ENCODE peak calls at places on chromosomes 1 and 21, in nine cellular contexts. L is mucosa of descending colon, O is AG09309, N is OCI-LY7, K is Panc1, G is cardiac muscle cell, B is body of pancreas, Z is MG63, C is dorsolateral prefrontal cortex. A is an unnamed sample.

GRCh38 chr1:204520834-204521709 is 4.9 kb downstream of the MDM4 start:
- DNase-seq in B (no peak), O (no peak), N (peak; percentile 99), C (no peak), Z (no peak), G (peak; percentile 39), K (no peak), L (no peak), A (peak; percentile 79)

GRCh38 chr1:30376054-30376453 is 347.3 kb downstream of the MATN1 start:
- DNase-seq in K (no peak), N (no peak), C (no peak), B (no peak), G (no peak), L (no peak), O (no peak), Z (no peak), A (no peak)

GRCh38 chr1:224205438-224205840 is 22.4 kb downstream of the DEGS1 start:
- DNase-seq in G (peak; percentile 63), N (no peak), C (no peak), K (no peak), O (peak; percentile 51), Z (peak; percentile 70), L (peak; percentile 20), B (no peak), A (no peak)

GRCh38 chr1:115142616-115143015 is 53.3 kb upstream of the TSPAN2 start:
- DNase-seq in K (no peak), C (no peak), L (no peak), N (no peak), Z (no peak), O (no peak), B (no peak), G (peak; percentile 60), A (no peak)

GRCh38 chr1:183806650-183807049 is 1.7 kb downstream of the RGL1 start:
- DNase-seq in N (no peak), O (no peak), K (no peak), G (no peak), B (no peak), Z (no peak), C (no peak), L (no peak), A (no peak)

GRCh38 chr1:220908757-220909156 is 29.5 kb downstream of the HLX start:
- DNase-seq in K (peak; percentile 2), L (no peak), C (no peak), Z (no peak), O (no peak), N (no peak), G (peak; percentile 56), B (peak; percentile 26), A (no peak)

GRCh38 chr1:196650403-196650802 is 1.4 kb upstream of the CFH start:
- DNase-seq in Z (no peak), O (no peak), N (no peak), L (no peak), B (no peak), C (no peak), K (no peak), G (no peak), A (no peak)

GRCh38 chr1:88890790-88891317 is 513 bp downstream of the GTF2B start:
- DNase-seq in B (peak; percentile 32), K (no peak), G (peak; percentile 46), L (peak; percentile 53), O (no peak), C (no peak), N (peak; percentile 31), Z (no peak), A (no peak)

GRCh38 chr1:169786974-169787373 is 7.7 kb downstream of the METTL18 start:
- DNase-seq in G (no peak), K (no peak), N (no peak), O (no peak), C (no peak), L (no peak), Z (no peak), B (no peak), A (no peak)

GRCh38 chr1:109091196-109092193 is 931 bp downstream of the TMEM167B start:
- DNase-seq in G (no peak), Z (peak; percentile 63), C (no peak), N (no peak), K (no peak), B (no peak), L (peak; percentile 51), O (no peak), A (no peak)

GRCh38 chr1:207807395-207808321 is 55.8 kb downstream of the CD46 start:
- DNase-seq in G (no peak), O (no peak), B (peak; percentile 72), Z (no peak), L (peak; percentile 88), K (no peak), N (peak; percentile 43), C (peak; percentile 67), A (no peak)

GRCh38 chr21:45356653-45357435 is 48.1 kb upstream of the COL18A1 start:
- DNase-seq in L (no peak), B (no peak), N (no peak), O (no peak), G (no peak), C (no peak), Z (no peak), K (no peak), A (no peak)

GRCh38 chr1:197224160-197224559 is 43.9 kb upstream of the CRB1 start:
- DNase-seq in L (no peak), G (no peak), O (no peak), N (no peak), C (no peak), K (no peak), B (no peak), Z (no peak), A (no peak)

GRCh38 chr1:227759345-227760300 is 24.4 kb downstream of the SNAP47 start:
- DNase-seq in B (no peak), L (peak; percentile 29), Z (peak; percentile 98), G (peak; percentile 83), C (no peak), N (no peak), O (peak; percentile 92), K (peak; percentile 59), A (no peak)

GRCh38 chr1:202046227-202046626 is 35.8 kb downstream of the ELF3 start:
- DNase-seq in B (peak; percentile 97), O (no peak), Z (no peak), G (no peak), K (no peak), C (no peak), L (peak; percentile 94), N (no peak), A (no peak)

GRCh38 chr1:13628218-13628617 is 44.6 kb downstream of the PDPN start:
- DNase-seq in B (no peak), L (no peak), N (no peak), O (no peak), K (no peak), Z (peak; percentile 43), G (no peak), C (no peak), A (no peak)

GRCh38 chr1:234722904-234723588 is 113.1 kb upstream of the IRF2BP2 start:
- DNase-seq in C (peak; percentile 53), G (peak; percentile 92), L (peak; percentile 55), B (peak; percentile 82), K (no peak), N (peak; percentile 10), O (peak; percentile 89), Z (peak; percentile 92), A (peak; percentile 92)
- H3K4me3 ChIP-seq in C (peak overlapping the region; percentile 41), G (no peak overlapping the region), L (no peak overlapping the region), B (no peak overlapping the region), K (no peak overlapping the region), N (no peak overlapping the region), O (peak overlapping the region; percentile 20), Z (peak overlapping the region; percentile 11), A (peak overlapping the region; percentile 3)

DNA sequence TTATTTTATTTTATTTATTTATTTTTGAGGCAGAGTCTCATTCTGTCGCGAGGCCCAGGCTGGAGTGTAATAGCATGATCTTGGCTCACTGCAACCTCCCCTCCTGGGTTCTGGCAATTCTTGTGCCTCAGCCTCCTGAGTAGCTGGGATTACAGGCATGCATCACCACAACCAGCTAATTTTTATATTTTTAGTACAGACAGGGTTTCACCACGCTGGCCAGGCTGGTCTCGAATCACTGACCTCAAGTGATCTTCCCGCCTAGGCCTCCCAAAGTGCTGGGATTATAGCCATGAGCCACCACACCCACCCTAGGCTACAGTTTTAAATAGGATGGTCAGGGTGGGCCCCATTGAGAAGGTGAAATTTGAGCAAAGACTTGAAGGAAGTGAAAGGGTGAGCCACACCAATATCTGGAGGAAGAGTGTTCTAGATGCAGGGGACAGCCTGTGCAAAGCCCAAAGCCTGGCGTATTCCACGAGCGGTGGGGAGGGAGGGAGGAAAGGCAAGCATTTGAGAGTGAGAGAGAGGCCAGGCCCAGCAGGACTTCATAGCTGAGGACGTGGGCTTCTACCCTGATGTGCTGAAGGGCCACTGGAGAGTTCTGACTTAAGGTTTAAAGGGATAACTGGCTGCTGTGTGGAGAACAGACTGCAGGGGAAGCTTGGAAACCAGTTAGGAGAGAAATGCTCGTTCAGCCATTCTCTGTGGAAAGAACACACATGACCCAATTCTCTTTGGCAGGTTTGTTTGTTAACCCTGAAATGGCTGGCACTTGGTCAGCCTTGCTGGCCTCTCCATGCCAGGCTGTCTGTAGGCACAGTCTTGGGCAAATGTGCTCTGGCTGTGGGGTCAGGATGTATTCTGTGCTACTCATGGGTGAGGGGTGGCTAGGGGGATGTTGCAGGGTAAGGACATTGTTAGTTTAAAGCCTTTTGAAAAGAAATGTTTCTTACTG is 62.6 kb upstream of the FAM20B start:
- DNase-seq in N (no peak), B (no peak), L (no peak), K (no peak), O (no peak), G (no peak), Z (peak; percentile 41), C (no peak), A (no peak)
- H3K4me3 ChIP-seq in N (no peak overlapping the region), B (no peak overlapping the region), L (no peak overlapping the region), K (no peak overlapping the region), O (no peak overlapping the region), G (no peak overlapping the region), Z (no peak overlapping the region), C (no peak overlapping the region), A (no peak overlapping the region)

GRCh38 chr1:235888119-235888643 is 21.5 kb upstream of the LYST start:
- DNase-seq in O (no peak), G (no peak), B (no peak), Z (no peak), C (no peak), K (no peak), L (peak; percentile 19), N (no peak), A (no peak)
- H3K4me3 ChIP-seq in O (no peak overlapping the region), G (no peak overlapping the region), B (no peak overlapping the region), Z (no peak overlapping the region), C (no peak overlapping the region), K (no peak overlapping the region), L (no peak overlapping the region), N (no peak overlapping the region), A (no peak overlapping the region)

DNA sequence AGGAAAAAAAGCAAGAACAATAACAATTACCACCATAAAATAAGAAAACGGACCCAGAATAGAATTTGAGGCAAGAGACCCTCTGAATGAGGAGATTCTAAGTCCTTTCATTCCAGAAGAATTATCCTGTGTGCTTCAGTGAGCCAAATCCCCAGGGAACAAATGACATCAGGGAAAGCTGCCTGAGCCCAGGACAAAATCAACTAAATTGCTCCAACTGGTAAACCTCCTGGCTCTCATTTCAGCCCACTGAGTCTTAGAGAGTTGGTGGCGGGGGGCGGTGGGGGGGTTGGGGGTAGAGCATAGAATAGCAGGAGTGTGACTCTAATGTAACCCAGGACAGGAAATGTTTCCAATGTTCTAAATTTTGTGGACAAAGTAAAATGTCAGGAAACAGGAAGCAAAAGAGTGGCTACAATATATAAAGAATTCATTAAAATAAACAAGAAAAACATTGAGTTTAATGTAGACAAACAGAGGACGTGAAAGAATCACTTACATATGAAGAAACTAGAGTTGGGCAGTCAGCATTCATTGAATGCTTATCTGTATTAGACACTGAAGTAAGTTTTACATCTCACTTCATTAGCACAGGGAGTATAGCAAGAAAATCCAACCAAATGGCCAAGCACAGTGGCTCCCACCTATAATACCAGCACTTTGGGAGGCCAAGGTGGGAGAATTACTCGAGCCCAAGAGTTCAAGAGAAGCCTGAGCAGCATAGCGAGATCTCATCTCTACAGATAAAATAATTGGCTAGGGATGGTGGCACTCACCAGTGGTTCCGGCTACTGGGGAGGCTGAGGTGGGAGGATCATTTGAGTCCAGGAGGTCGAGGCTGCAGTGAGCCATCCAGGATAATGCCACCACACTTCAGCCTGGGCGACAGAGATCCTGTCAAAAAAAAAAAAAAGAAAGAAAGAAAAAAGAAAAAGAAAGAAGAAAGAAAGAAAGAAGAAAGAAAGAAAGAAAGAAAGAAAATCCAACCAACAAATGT is 75.1 kb downstream of the DHRS3 start:
- DNase-seq in C (no peak), O (no peak), Z (no peak), L (no peak), B (no peak), N (no peak), K (no peak), G (no peak), A (no peak)
- H3K4me3 ChIP-seq in C (no peak overlapping the region), O (no peak overlapping the region), Z (no peak overlapping the region), L (no peak overlapping the region), B (no peak overlapping the region), N (no peak overlapping the region), K (no peak overlapping the region), G (no peak overlapping the region), A (no peak overlapping the region)

A was measured in epithelial cell of proximal tubule.